ENCODE peak calls at places on chromosomes 13 and 19, in eight cellular contexts. A is activated T-helper 9 cell treated with anti-CD3 and anti-CD28 coated beads, Interleukin-2, amount 50 U/mL, for 16 hours; T is fibroblast of mammary gland; Z is EH; E is stromal cell of bone marrow; V is NCI-H526; I is ELF-1; B is stimulated activated CD4-positive, alpha-beta T cell treated with anti-CD3 and anti-CD28 coated beads, Interleukin-15, amount 100 ng/mL, for 1 hour. Y is an unnamed sample.

GRCh38 chr19:48815870-48816501 is 5.2 kb upstream of the BCAT2 start:
- DNase-seq in A (no peak), V (no peak), Z (peak; percentile 29), T (no peak), E (no peak), I (no peak), B (no peak), Y (no peak)

GRCh38 chr19:31445406-31445805 is 96.2 kb upstream of the TSHZ3 start:
- DNase-seq in B (no peak), V (no peak), I (no peak), E (no peak), A (no peak), T (no peak), Z (no peak), Y (no peak)

GRCh38 chr19:2271516-2272103 is 10.4 kb downstream of the PEAK3 start:
- DNase-seq in V (peak; percentile 50), A (no peak), I (peak; percentile 54), E (peak; percentile 75), B (no peak), Z (peak; percentile 93), T (peak; percentile 94), Y (no peak)

GRCh38 chr19:43562698-43563241 is 12.6 kb downstream of the XRCC1 start:
- DNase-seq in T (peak; percentile 78), B (peak; percentile 24), A (peak; percentile 58), I (no peak), Z (peak; percentile 94), V (no peak), E (peak; percentile 41), Y (peak; percentile 84)

GRCh38 chr13:99892189-99892588 is 79.4 kb downstream of the ZIC5 start:
- DNase-seq in B (no peak), V (peak; percentile 74), E (no peak), Z (no peak), T (no peak), I (peak; percentile 69), A (no peak), Y (no peak)

GRCh38 chr19:48964205-48965032 is 690 bp upstream of the FTL start:
- DNase-seq in I (peak; percentile 37), E (no peak), V (no peak), B (no peak), Z (peak; percentile 77), T (peak; percentile 59), A (no peak), Y (no peak)

GRCh38 chr13:30847697-30848307 is 58.3 kb upstream of the MEDAG start:
- DNase-seq in E (peak; percentile 100), V (no peak), Z (peak; percentile 99), A (no peak), T (peak; percentile 100), I (no peak), B (no peak), Y (no peak)

GRCh38 chr19:32924200-32924599 is 47.6 kb downstream of the CEP89 start:
- DNase-seq in V (no peak), I (no peak), A (no peak), Z (peak; percentile 23), T (peak; percentile 31), B (no peak), E (no peak), Y (no peak)

GRCh38 chr19:33102893-33103292 is 21.9 kb downstream of the GPATCH1 start:
- DNase-seq in B (no peak), Z (no peak), T (no peak), E (no peak), I (no peak), A (no peak), V (no peak), Y (no peak)

GRCh38 chr19:18156268-18156667 is 3.3 kb downstream of the PIK3R2 start:
- DNase-seq in Z (no peak), V (no peak), B (no peak), T (no peak), A (no peak), E (no peak), I (no peak), Y (no peak)

GRCh38 chr13:66559093-66559492 is 671.0 kb downstream of the PCDH9 start:
- DNase-seq in I (no peak), T (no peak), B (no peak), A (no peak), E (no peak), Z (no peak), V (peak; percentile 29), Y (no peak)

GRCh38 chr13:61029064-61029463 is 386.6 kb downstream of the PCDH20 start:
- DNase-seq in Z (no peak), T (no peak), I (peak; percentile 20), B (no peak), E (no peak), V (no peak), A (no peak), Y (no peak)

GRCh38 chr19:29535984-29536508 is 10.3 kb downstream of the VSTM2B start:
- DNase-seq in Z (no peak), B (no peak), I (no peak), A (no peak), T (no peak), V (no peak), E (no peak), Y (no peak)

GRCh38 chr19:45641274-45642105 is 2.3 kb upstream of the EML2 start:
- DNase-seq in I (peak; percentile 98), T (peak; percentile 68), V (peak; percentile 94), Z (peak; percentile 91), B (peak; percentile 52), E (no peak), A (peak; percentile 60), Y (peak; percentile 85)

GRCh38 chr13:66780814-66781213 is 449.3 kb downstream of the PCDH9 start:
- DNase-seq in B (no peak), T (peak; percentile 28), Z (peak; percentile 10), E (peak; percentile 50), A (no peak), V (no peak), I (no peak), Y (no peak)

GRCh38 chr19:46080561-46080960 is 39.8 kb upstream of the IGFL4 start:
- DNase-seq in I (no peak), V (no peak), A (no peak), E (peak; percentile 49), T (peak; percentile 90), Z (peak; percentile 86), B (no peak), Y (no peak)

GRCh38 chr19:15466851-15467733 is 2.7 kb upstream of the RASAL3 start:
- DNase-seq in V (no peak), E (no peak), T (peak; percentile 39), B (peak; percentile 21), I (no peak), A (peak; percentile 39), Z (peak; percentile 50), Y (peak; percentile 87)

Y was measured in GM06990.